ENCODE peak calls at places on chromosomes 2 and 18, in eight cellular contexts. U is pancreas; X is effector memory CD4-positive, alpha-beta T cell; L is body of pancreas; V is cardiac muscle cell; H is HAP-1; O is keratinocyte; K is CD8-positive, alpha-beta T cell. S is an unnamed sample. For H3K4me1, the result is how much of the 10 kb centered on the place peaks cover.

GRCh38 chr18:76986391-76986790 is 146.2 kb downstream of the MBP start:
- DNase-seq in L (no peak), K (no peak), X (no peak), U (no peak), O (no peak), H (no peak), V (no peak), S (no peak)

GRCh38 chr2:97011977-97012569 is 25.7 kb upstream of the FAM178B start:
- DNase-seq in O (no peak), H (no peak), X (no peak), U (no peak), L (no peak), V (peak), K (no peak), S (no peak)

GRCh38 chr18:39419315-39419714 is 1853.7 kb upstream of the CELF4 start:
- DNase-seq in H (no peak), V (no peak), O (no peak), L (no peak), X (no peak), K (no peak), U (no peak), S (no peak)

GRCh38 chr2:96514521-96514920 is 9.4 kb upstream of the NEURL3 start:
- DNase-seq in U (no peak), O (no peak), V (no peak), L (no peak), K (no peak), H (no peak), X (no peak), S (no peak)

GRCh38 chr18:62660741-62661140 is 54.6 kb upstream of the PHLPP1 start:
- DNase-seq in L (no peak), V (no peak), H (no peak), U (no peak), O (no peak), X (no peak), K (no peak), S (no peak)

GRCh38 chr2:152405206-152406118 is 70.5 kb downstream of the FMNL2 start:
- DNase-seq in L (no peak), U (peak), H (no peak), K (no peak), V (no peak), O (no peak), X (no peak), S (no peak)

GRCh38 chr2:144147356-144147755 is 372.6 kb downstream of the ZEB2 start:
- DNase-seq in L (no peak), O (no peak), U (no peak), K (no peak), H (no peak), V (no peak), X (no peak), S (no peak)

GRCh38 chr2:237673130-237673921 is 45.9 kb downstream of the LRRFIP1 start:
- DNase-seq in L (no peak), V (peak), O (no peak), K (peak), X (peak), U (no peak), H (peak), S (peak)

GRCh38 chr2:24075259-24075658 is 867 bp downstream of the SF3B6 start:
- DNase-seq in X (no peak), H (no peak), O (no peak), U (no peak), V (no peak), L (no peak), K (no peak), S (no peak)

GRCh38 chr2:138121769-138122661 is 157.7 kb downstream of the HNMT start:
- DNase-seq in V (no peak), X (no peak), L (no peak), O (no peak), H (no peak), K (no peak), U (no peak), S (no peak)

GRCh38 chr2:85012855-85013254 is 41.9 kb downstream of the KCMF1 start:
- DNase-seq in L (no peak), H (no peak), O (no peak), U (no peak), V (no peak), K (no peak), X (no peak), S (no peak)
- H3K4me1 ChIP-seq in L (under half), H (under half), O (under half), U (under half), V (under half), K (under half), X (under half), S (under half)

DNA sequence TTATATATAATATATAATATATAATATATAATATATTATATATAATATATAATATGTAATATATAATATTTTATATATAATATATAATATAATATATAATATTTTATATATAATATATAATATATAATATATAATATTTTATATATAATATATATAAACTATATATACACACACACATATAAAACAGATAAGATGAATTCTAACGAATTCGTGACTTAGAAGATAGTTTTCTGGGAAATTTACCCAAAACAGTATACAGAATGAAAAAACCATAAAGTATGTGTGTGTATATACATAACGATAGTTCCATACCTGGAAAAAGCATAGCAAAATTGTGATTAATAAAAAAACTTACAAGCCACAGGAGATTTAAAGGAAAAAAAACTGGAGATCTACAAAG is 80.6 kb downstream of the THADA start:
- DNase-seq in H (no peak), L (no peak), V (no peak), U (no peak), O (no peak), X (no peak), K (no peak), S (no peak)
- H3K4me1 ChIP-seq in H (under half), L (under half), V (under half), U (under half), O (under half), X (under half), K (under half), S (under half)

DNA sequence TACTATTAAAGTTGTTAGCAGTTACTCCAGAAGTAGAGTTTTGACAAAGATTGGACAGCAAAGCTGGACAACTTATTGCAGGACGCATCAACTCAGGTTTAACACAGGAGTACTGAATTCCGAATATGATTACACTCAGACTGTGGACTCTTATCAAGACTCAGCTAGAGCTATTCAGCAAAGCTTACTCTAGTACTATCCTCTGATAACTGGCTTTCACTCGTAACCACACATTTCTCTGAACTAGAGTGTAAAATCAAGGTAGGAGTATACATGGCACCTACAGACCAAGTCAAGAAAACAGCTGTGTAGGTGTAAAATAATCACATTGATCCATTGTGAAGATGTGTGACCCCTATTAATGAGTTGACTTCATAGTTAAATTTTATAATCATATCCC is 154.2 kb downstream of the RIT2 start:
- DNase-seq in H (no peak), X (no peak), L (no peak), K (no peak), U (no peak), O (no peak), V (no peak), S (no peak)
- H3K4me1 ChIP-seq in H (under half), X (under half), L (under half), K (under half), U (under half), O (under half), V (under half), S (under half)

DNA sequence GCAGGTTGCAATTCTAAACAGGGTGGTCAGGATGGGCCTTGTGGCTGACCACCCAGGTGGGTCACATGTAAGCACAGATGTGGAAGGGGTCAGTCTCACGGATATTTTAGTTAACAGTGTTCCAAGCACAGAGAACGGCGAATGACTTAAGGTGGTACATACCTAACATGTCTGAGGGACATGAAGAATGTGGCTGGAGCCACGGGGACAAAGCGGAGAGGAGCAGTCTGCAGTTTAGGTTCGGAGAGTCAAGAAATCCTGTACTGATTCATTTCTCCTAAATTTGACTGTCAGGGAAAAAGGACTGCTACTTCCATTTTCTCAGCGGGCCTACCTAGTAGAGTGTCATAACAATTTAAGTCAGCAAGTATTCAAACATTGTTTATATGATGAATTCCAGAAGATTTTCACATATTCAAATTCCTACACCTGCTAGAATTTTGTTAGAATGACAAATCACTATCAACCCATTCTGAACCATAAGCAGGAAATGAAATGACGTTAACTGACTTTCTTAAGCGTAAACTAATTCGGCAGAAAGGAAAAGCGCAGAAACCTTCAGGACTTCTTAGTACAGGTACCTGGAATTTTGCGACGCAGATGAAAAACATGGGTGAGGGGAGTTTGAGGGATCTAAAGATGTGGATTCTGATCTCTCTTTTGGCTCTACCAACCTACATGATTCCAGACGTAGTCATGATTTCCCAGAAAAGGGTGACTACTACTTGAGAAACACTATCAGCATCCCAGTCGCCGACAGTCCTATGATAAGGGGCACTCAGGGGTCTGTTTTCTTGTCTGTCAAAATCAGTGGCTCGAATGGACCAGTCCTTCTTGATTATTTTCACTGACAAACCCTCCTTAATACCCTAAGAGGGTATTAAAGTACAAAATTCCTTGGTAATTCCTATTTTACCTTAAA is 41.3 kb downstream of the PTPN2 start:
- DNase-seq in U (no peak), V (no peak), X (no peak), L (no peak), O (no peak), K (no peak), H (no peak), S (no peak)
- H3K4me1 ChIP-seq in U (under half), V (under half), X (under half), L (under half), O (under half), K (under half), H (under half), S (half or more)

GRCh38 chr2:105858868-105859693 is 114.4 kb downstream of the NCK2 start:
- DNase-seq in V (no peak), L (no peak), K (peak), U (no peak), H (no peak), X (no peak), O (peak), S (no peak)

GRCh38 chr2:105859694-105859951 is 114.9 kb downstream of the NCK2 start:
- DNase-seq in L (no peak), K (no peak), H (no peak), X (no peak), O (no peak), U (no peak), V (no peak), S (no peak)

GRCh38 chr2:105854972-105855371 is 110.3 kb downstream of the NCK2 start:
- DNase-seq in X (no peak), U (no peak), O (no peak), H (no peak), K (no peak), L (no peak), V (no peak), S (no peak)

GRCh38 chr2:105856576-105856975 is 111.9 kb downstream of the NCK2 start:
- DNase-seq in O (no peak), X (no peak), V (no peak), H (no peak), K (no peak), L (no peak), U (no peak), S (peak)

DNA sequence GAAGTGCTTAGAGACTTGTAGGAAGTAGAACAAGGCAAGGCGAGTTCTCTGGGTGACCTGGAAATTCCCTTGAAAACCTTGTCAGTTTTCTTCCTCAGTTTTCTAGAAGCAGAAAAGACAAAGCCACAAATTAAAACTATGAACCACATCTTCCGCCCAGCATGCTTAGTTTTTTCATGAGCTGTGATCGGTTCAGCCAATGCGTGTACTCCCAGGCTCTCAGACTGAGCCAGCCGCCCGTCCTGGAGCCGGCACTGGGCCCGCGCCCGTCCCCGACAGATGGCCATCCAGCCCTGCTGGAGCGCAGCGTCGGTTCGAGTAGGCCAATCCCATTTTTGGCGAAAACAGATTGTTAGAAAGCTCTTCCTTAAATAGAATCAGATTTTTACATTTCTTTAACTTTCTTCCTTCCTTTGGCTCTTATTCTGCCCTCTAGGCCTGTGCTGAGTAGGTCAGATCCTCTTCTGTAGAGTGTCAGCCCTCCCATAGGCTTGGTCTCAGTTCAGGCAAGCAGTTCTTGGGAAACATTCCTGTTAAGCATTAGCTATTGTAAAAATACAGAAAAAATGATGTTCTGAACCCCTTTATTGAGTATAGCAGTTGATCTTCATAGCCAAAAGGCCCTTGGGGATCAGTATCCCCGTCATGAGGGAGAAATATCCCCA is 112.5 kb downstream of the NCK2 start:
- DNase-seq in U (no peak), K (peak), H (no peak), V (no peak), O (no peak), X (peak), L (no peak), S (peak)
- H3K4me1 ChIP-seq in U (under half), K (half or more), H (under half), V (under half), O (under half), X (half or more), L (under half), S (half or more)

DNA sequence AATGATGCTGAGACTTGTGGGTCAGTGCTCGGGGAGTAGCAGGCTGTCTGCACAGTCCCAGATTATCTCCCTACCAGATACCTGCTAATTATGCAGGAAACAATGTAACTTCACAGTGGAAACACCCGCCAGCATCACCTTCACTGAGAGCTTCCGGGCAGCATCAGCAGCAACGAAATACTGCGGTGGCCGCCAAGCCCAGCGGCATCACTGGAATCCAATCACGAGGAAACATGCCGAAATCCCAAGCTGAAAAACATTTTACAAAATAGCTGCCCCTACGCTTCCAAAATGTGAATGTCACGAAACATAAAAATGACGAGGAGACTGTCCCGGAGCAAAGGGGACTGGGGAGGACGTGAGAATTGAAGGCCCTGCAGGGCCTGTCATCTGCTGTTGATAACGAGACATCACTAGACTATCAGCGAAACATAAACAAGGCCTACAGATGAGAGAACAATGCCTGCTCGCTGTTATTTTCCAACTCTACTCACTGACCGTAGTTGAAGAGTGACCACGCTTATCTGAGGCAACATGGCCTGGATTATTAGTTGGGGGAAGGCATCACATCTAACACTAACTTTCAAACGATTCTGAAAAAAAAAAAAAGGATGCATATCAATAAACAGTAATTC is 82.6 kb downstream of the HDAC4 start:
- DNase-seq in V (no peak), L (peak), K (no peak), U (no peak), X (no peak), H (no peak), O (no peak), S (peak)
- H3K4me1 ChIP-seq in V (under half), L (under half), K (under half), U (under half), X (under half), H (under half), O (under half), S (under half)

GRCh38 chr2:62201307-62201706 is 5.4 kb downstream of the B3GNT2 start:
- DNase-seq in V (no peak), L (no peak), O (no peak), K (no peak), U (no peak), X (no peak), H (no peak), S (no peak)

GRCh38 chr2:62203459-62203858 is 7.5 kb downstream of the B3GNT2 start:
- DNase-seq in X (no peak), U (no peak), L (no peak), V (no peak), K (no peak), H (no peak), O (no peak), S (no peak)

GRCh38 chr2:62200868-62201267 is 5.0 kb downstream of the B3GNT2 start:
- DNase-seq in H (no peak), L (no peak), X (no peak), O (no peak), U (no peak), V (no peak), K (no peak), S (no peak)

GRCh38 chr2:62202019-62202722 is 6.3 kb downstream of the B3GNT2 start:
- DNase-seq in U (no peak), L (no peak), K (no peak), O (no peak), H (no peak), V (no peak), X (no peak), S (no peak)

GRCh38 chr2:62202729-62203128 is 6.8 kb downstream of the B3GNT2 start:
- DNase-seq in H (no peak), V (no peak), L (no peak), X (no peak), K (no peak), U (no peak), O (no peak), S (no peak)
- H3K4me1 ChIP-seq in H (under half), V (under half), L (half or more), X (under half), K (half or more), U (under half), O (under half), S (half or more)

GRCh38 chr2:231013820-231014219 is 17.9 kb downstream of the SPATA3 start:
- DNase-seq in X (no peak), L (no peak), H (no peak), K (no peak), V (no peak), O (no peak), U (no peak), S (no peak)
- H3K4me1 ChIP-seq in X (under half), L (under half), H (under half), K (under half), V (under half), O (under half), U (under half), S (under half)

GRCh38 chr2:113198790-113199612 is 25.2 kb downstream of the PSD4 start:
- DNase-seq in V (peak), U (peak), H (no peak), K (peak), X (peak), L (peak), O (no peak), S (peak)

GRCh38 chr2:113196839-113197238 is 23.1 kb downstream of the PSD4 start:
- DNase-seq in O (no peak), L (no peak), U (no peak), K (no peak), H (no peak), V (no peak), X (no peak), S (no peak)

GRCh38 chr2:113200236-113200635 is 26.5 kb downstream of the PSD4 start:
- DNase-seq in O (no peak), K (no peak), U (no peak), L (no peak), H (no peak), X (no peak), V (no peak), S (no peak)

GRCh38 chr2:113197347-113198047 is 23.7 kb downstream of the PSD4 start:
- DNase-seq in X (no peak), H (no peak), U (no peak), O (no peak), V (no peak), K (no peak), L (no peak), S (no peak)

GRCh38 chr2:113198048-113198789 is 24.4 kb downstream of the PSD4 start:
- DNase-seq in H (no peak), K (no peak), X (no peak), L (no peak), V (no peak), O (no peak), U (no peak), S (no peak)
- H3K4me1 ChIP-seq in H (under half), K (under half), X (under half), L (under half), V (under half), O (under half), U (under half), S (under half)

S was measured in CD8-positive, alpha-beta memory T cell.